ENCODE peak calls at places on chromosomes 4 and X, in four cellular contexts. O is aorta, V is tibial nerve, R is heart left ventricle. P is an unnamed sample. For H3K4me1, the result is how much of the 10 kb centered on the place peaks cover.

GRCh38 chr4:123235431-123235830 is 161.2 kb upstream of the SPRY1 start:
- DNase-seq in O (no peak), V (no peak), R (no peak), P (no peak)

GRCh38 chr4:128606173-128606572 is 203.3 kb upstream of the JADE1 start:
- DNase-seq in O (no peak), V (no peak), R (no peak), P (peak)

GRCh38 chr4:113764720-113765264 is 3.3 kb upstream of the CAMK2D start:
- DNase-seq in O (no peak), V (no peak), R (no peak), P (no peak)

GRCh38 chr4:53499791-53500190 is 91.5 kb downstream of the LNX1 start:
- DNase-seq in O (no peak), V (no peak), R (no peak), P (no peak)

GRCh38 chr4:128528793-128529553 is 241.4 kb upstream of the PGRMC2 start:
- DNase-seq in O (no peak), V (no peak), R (peak), P (peak)

GRCh38 chr4:10629394-10629793 is 55.2 kb downstream of the CLNK start:
- DNase-seq in O (no peak), V (no peak), R (no peak), P (no peak)

GRCh38 chr4:1592179-1593037 is 91.7 kb downstream of the FAM53A start:
- DNase-seq in O (peak), V (no peak), R (peak), P (no peak)

GRCh38 chrX:30278365-30278764 is 30.8 kb downstream of the NR0B1 start:
- DNase-seq in O (no peak), V (no peak), R (no peak), P (peak)

GRCh38 chr4:3250438-3250955 is 1.5 kb downstream of the MSANTD1 start:
- DNase-seq in O (peak), V (no peak), R (peak), P (no peak)

GRCh38 chrX:85561216-85561615 is 181.8 kb upstream of the POF1B start:
- DNase-seq in O (no peak), V (no peak), R (no peak), P (no peak)

GRCh38 chr4:43331226-43332078 is 438.9 kb downstream of the GRXCR1 start:
- DNase-seq in O (no peak), V (no peak), R (no peak), P (no peak)

GRCh38 chrX:13898084-13898483 is 81.2 kb upstream of the GPM6B start:
- DNase-seq in O (no peak), V (peak), R (peak), P (peak)

GRCh38 chrX:56746996-56747395 is 18.0 kb downstream of the NBDY start:
- DNase-seq in O (no peak), V (no peak), R (no peak), P (no peak)

DNA sequence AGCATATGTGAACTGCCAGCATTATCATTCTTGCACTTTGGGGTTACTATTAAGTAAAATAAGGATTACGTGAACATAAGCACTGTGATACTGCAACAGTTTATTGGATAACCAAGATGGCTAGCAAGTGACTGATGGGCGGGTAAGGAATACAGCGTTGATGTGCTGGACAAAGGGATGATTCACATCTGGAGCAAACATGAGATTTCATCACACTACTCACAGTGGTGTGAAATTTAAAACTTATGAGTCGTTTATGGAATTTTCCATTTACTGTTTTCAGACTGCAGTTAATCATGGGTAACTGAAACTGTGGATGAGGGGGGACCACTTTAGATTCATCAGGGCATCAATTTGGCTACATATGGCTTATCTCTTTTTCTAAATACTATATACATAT is 16.0 kb downstream of the NBDY start:
- DNase-seq in O (no peak), V (no peak), R (no peak), P (no peak)
- H3K4me1 ChIP-seq in O (under half), V (under half), R (under half), P (under half)

DNA sequence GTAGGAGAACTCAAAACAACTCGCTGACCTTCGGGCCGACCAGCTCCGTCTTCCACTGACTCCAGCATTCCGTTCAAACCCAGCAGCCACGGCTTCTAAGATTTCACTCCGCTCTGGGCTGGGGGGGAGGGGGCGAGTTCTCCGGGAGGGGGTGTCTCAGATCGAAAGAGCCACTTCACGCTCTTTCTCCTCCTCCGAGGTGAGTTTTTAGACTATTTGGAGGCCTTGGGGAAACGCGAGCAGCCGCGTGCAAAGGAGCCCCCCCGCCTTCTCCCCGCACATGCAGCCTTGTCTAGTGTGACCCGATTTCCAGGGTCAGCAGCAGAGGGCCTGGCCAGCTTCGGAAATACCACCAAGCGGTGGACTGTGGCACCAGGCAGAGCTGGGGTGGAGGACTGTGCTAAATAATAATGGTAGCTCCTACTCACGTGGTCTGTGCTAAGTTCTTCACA is 79.2 kb upstream of the BCOR start:
- DNase-seq in O (peak), V (no peak), R (no peak), P (peak)
- H3K4me1 ChIP-seq in O (under half), V (under half), R (under half), P (under half)

GRCh38 chrX:119073200-119073905 is 560 bp downstream of the CT47C1 start:
- DNase-seq in O (no peak), V (no peak), R (no peak), P (no peak)

GRCh38 chrX:119072771-119073170 is at the start of gene CT47C1:
- DNase-seq in O (no peak), V (no peak), R (no peak), P (no peak)

GRCh38 chrX:119069762-119070161 is 3.0 kb upstream of the CT47C1 start:
- DNase-seq in O (no peak), V (no peak), R (no peak), P (no peak)

GRCh38 chrX:119069128-119069527 is 3.7 kb upstream of the CT47C1 start:
- DNase-seq in O (no peak), V (no peak), R (no peak), P (no peak)

DNA sequence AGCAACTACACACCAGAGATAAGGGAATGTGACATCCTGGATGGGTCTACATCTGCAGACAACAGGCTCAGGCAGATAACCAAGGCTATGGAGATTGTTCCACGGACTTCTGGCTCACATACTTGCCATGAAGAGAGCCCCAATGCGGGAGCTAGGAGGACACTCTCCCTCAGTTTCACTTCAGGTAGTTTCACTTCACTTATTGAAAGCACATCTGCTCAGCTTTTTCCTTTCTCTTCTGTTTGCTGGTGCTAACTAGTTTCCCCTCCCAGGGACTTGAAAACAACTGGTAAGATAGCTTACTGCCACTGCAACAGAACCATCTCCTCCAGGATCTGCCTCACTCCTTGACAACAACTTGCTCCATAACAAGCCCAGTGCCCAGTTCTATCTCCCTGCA is 1.4 kb upstream of the CT47C1 start:
- DNase-seq in O (no peak), V (no peak), R (no peak), P (no peak)
- H3K4me1 ChIP-seq in O (under half), V (under half), R (under half), P (under half)

DNA sequence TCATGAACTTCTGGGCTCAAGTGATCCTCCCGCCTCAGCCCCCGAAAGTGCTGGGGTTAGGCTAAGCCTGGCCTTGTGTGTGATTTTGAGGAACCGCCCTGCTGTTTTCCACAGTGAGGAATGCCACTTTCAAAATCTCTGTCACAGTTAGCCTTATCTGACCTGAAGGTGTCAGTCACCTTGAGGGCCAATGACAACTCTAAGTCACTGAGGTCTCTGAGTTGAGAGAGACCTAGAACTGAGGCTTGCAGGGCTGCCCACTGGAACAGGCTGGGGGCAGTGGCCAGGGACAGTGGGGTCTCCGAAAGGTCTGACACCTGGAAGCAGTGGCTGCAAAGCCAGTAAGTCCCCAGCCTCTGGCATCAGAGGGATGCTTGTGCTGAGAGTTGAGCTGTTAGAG is 6.1 kb downstream of the TADA2B start:
- DNase-seq in O (no peak), V (no peak), R (peak), P (no peak)
- H3K4me1 ChIP-seq in O (under half), V (under half), R (half or more), P (half or more)

GRCh38 chr4:112279025-112279881 is 6.5 kb downstream of the TIFA start:
- DNase-seq in O (no peak), V (no peak), R (no peak), P (no peak)
- H3K4me1 ChIP-seq in O (under half), V (under half), R (under half), P (under half)

GRCh38 chr4:77818667-77819408 is at the start of gene CNOT6L:
- DNase-seq in O (peak), V (peak), R (peak), P (peak)
- H3K4me1 ChIP-seq in O (under half), V (under half), R (half or more), P (half or more)

P was measured in adrenal gland.